ENCODE peak calls at places on chromosome 13, in eight cellular contexts. D is stimulated activated CD4-positive, alpha-beta T cell treated with anti-CD3 and anti-CD28 coated beads, Interleukin-2, amount 100 ng/mL, for 48 hours; G is RPMI7951; Q is NCI-H2029; H is A549; M is AG09309; V is T-helper 9 cell; R is neural crest cell. C is an unnamed sample.

GRCh38 chr13:27442797-27443196 is 7.6 kb downstream of the MTIF3 start:
- DNase-seq in D (no peak), G (no peak), Q (no peak), H (no peak), M (no peak), V (no peak), R (no peak), C (no peak)

GRCh38 chr13:107379398-107380155 is 811.6 kb upstream of the ARGLU1 start:
- DNase-seq in D (no peak), G (no peak), Q (no peak), H (no peak), M (no peak), V (no peak), R (no peak), C (no peak)

GRCh38 chr13:46866150-46866549 is 30.7 kb downstream of the HTR2A start:
- DNase-seq in D (no peak), G (peak; percentile 61), Q (no peak), H (no peak), M (peak; percentile 8), V (no peak), R (peak; percentile 11), C (no peak)

GRCh38 chr13:98537306-98537705 is 39.6 kb downstream of the STK24 start:
- DNase-seq in D (no peak), G (no peak), Q (no peak), H (no peak), M (no peak), V (no peak), R (no peak), C (no peak)

GRCh38 chr13:112979406-112979902 is 10.4 kb downstream of the MCF2L start:
- DNase-seq in D (no peak), G (no peak), Q (no peak), H (no peak), M (no peak), V (no peak), R (no peak), C (no peak)

GRCh38 chr13:109344552-109345157 is 441.7 kb downstream of the IRS2 start:
- DNase-seq in D (no peak), G (peak; percentile 26), Q (no peak), H (peak; percentile 55), M (no peak), V (no peak), R (no peak), C (no peak)

GRCh38 chr13:71866173-71867091 is 572 bp downstream of the DACH1 start:
- DNase-seq in D (no peak), G (peak; percentile 5), Q (no peak), H (no peak), M (no peak), V (no peak), R (peak; percentile 23), C (no peak)

GRCh38 chr13:20141238-20142018 is 19.4 kb downstream of the GJA3 start:
- DNase-seq in D (no peak), G (no peak), Q (no peak), H (no peak), M (no peak), V (no peak), R (no peak), C (no peak)

GRCh38 chr13:42001580-42001979 is 40.7 kb upstream of the VWA8 start:
- DNase-seq in D (no peak), G (peak; percentile 25), Q (no peak), H (no peak), M (peak; percentile 75), V (no peak), R (no peak), C (no peak)